ENCODE peak calls at places on chromosomes 16 and 17, in four cellular contexts. L, X, I and T are unnamed samples. For H4K20me1, the result is how much of the 10 kb centered on the place peaks cover.

GRCh38 chr17:57567278-57567677 is 177.8 kb downstream of the CCDC182 start:
- DNase-seq in L (no peak), X (no peak), I (no peak), T (no peak)

GRCh38 chr16:3980311-3981111 is 100.0 kb upstream of the CREBBP start:
- DNase-seq in L (peak), X (no peak), I (no peak), T (no peak)

GRCh38 chr16:30874821-30875717 is 18.8 kb downstream of the BCL7C start:
- DNase-seq in L (peak), X (peak), I (peak), T (peak)

GRCh38 chr17:9115446-9116265 is 94.3 kb downstream of the NTN1 start:
- DNase-seq in L (no peak), X (peak), I (no peak), T (no peak)

GRCh38 chr16:4659363-4660353 is 33.7 kb upstream of the NUDT16L1 start:
- DNase-seq in L (no peak), X (no peak), I (no peak), T (no peak)

GRCh38 chr17:7833795-7834553 is at the start of gene KDM6B:
- DNase-seq in L (peak), X (peak), I (peak), T (peak)

GRCh38 chr16:31354394-31355291 is at the start of gene ITGAX:
- DNase-seq in L (peak), X (no peak), I (no peak), T (no peak)

GRCh38 chr17:41107941-41108445 is 2.8 kb downstream of the KRTAP4-9 start:
- DNase-seq in L (no peak), X (no peak), I (no peak), T (no peak)

GRCh38 chr16:57305159-57305811 is 20.8 kb upstream of the PLLP start:
- DNase-seq in L (no peak), X (no peak), I (no peak), T (no peak)

GRCh38 chr17:4204676-4205075 is 59.1 kb downstream of the ANKFY1 start:
- DNase-seq in L (no peak), X (no peak), I (no peak), T (no peak)

GRCh38 chr17:38897176-38897575 is 27.3 kb downstream of the LASP1 start:
- DNase-seq in L (no peak), X (no peak), I (no peak), T (no peak)

GRCh38 chr16:3861808-3862451 is 18.6 kb downstream of the CREBBP start:
- DNase-seq in L (no peak), X (peak), I (no peak), T (no peak)

GRCh38 chr16:2598723-2599122 is 60.9 kb downstream of the PDPK1 start:
- DNase-seq in L (no peak), X (no peak), I (no peak), T (no peak)

GRCh38 chr16:67228905-67229304 is 2.0 kb downstream of the TMEM208 start:
- DNase-seq in L (no peak), X (no peak), I (no peak), T (no peak)

GRCh38 chr17:72432143-72432604 is 311.4 kb downstream of the SOX9 start:
- DNase-seq in L (no peak), X (no peak), I (no peak), T (no peak)

GRCh38 chr17:19578545-19578944 is 44.9 kb downstream of the SLC47A1 start:
- DNase-seq in L (no peak), X (peak), I (no peak), T (no peak)

GRCh38 chr17:27996157-27997043 is 46.1 kb upstream of the NLK start:
- DNase-seq in L (no peak), X (no peak), I (no peak), T (no peak)

GRCh38 chr16:15775209-15775608 is 81.6 kb downstream of the MYH11 start:
- DNase-seq in L (peak), X (no peak), I (peak), T (peak)

GRCh38 chr17:43608313-43608712 is 53.4 kb downstream of the MEOX1 start:
- DNase-seq in L (peak), X (no peak), I (no peak), T (no peak)

GRCh38 chr17:13561606-13562270 is 40.0 kb downstream of the HS3ST3A1 start:
- DNase-seq in L (no peak), X (no peak), I (no peak), T (no peak)

GRCh38 chr17:75063626-75064025 is 16.6 kb downstream of the KCTD2 start:
- DNase-seq in L (no peak), X (no peak), I (no peak), T (no peak)

GRCh38 chr16:66580605-66581209 is 1.4 kb downstream of the CMTM2 start:
- DNase-seq in L (peak), X (peak), I (no peak), T (no peak)

GRCh38 chr17:40553694-40554534 is 11.4 kb downstream of the CCR7 start:
- DNase-seq in L (no peak), X (no peak), I (no peak), T (peak)

GRCh38 chr17:21293846-21294240 is 9.3 kb downstream of the MAP2K3 start:
- DNase-seq in L (no peak), X (no peak), I (no peak), T (no peak)

GRCh38 chr16:21069986-21070385 is 80.7 kb downstream of the DNAH3 start:
- DNase-seq in L (no peak), X (no peak), I (no peak), T (no peak)

GRCh38 chr17:79002291-79002690 is 7.3 kb downstream of the CANT1 start:
- DNase-seq in L (no peak), X (no peak), I (no peak), T (no peak)
- H4K20me1 ChIP-seq in L (under half), X (half or more), I (under half), T (under half)

DNA sequence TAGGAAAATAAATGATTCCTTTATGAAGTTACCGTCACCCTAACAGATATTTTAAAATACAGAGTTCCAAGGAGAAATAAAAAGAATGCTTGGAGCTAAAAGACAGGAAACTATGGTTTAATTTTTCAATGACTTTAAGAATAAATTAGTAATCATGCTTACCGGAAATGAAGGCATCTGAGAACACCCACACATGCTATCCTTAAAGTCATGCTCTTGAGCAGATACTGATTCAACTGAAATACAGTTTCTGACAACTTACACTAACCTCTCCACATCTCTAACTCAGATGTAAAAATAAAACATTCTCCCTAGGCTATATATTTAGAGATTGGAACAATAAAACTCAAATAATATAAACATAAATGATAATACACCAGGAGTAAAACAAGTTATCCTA is 7.8 kb downstream of the PSMD12 start:
- DNase-seq in L (no peak), X (no peak), I (no peak), T (no peak)
- H3K27ac ChIP-seq in L (no peak), X (no peak), I (no peak), T (no peak)

GRCh38 chr16:878071-878784 is 77.7 kb upstream of the GNG13 start:
- DNase-seq in L (no peak), X (peak), I (peak), T (peak)
- TF ChIP-seq CTCF in L (no peak), X (peak), I (peak), T (peak)

GRCh38 chr17:82008258-82008940 is 14.3 kb downstream of the CENPX start:
- DNase-seq in L (no peak), X (no peak), I (no peak), T (no peak)
- H4K20me1 ChIP-seq in L (under half), X (under half), I (under half), T (under half)

GRCh38 chr16:81694494-81695285 is 84.4 kb upstream of the PLCG2 start:
- DNase-seq in L (no peak), X (peak), I (no peak), T (no peak)
- H3K27ac ChIP-seq in L (no peak), X (peak), I (no peak), T (no peak)